ENCODE peak calls at places on chromosome 2, in ten cellular contexts. W is HCT116, X is adrenal gland, I is HepG2, U is K562, F is ovary, V is esophagus squamous epithelium, N is A549, K is thyroid gland, D is heart left ventricle. C is an unnamed sample.
A peak's percentile ranks its signal among the peaks of the same experiment; 100 is the strongest.

GRCh38 chr2:46241344-46241743 is 55.9 kb upstream of the EPAS1 start:
- DNase-seq in W (no peak), X (no peak), I (no peak), U (no peak), F (no peak), V (no peak), N (peak; percentile 35), K (no peak), D (no peak), C (no peak)

GRCh38 chr2:174312581-174313234 is 22.0 kb upstream of the SP9 start:
- DNase-seq in W (no peak), X (no peak), I (no peak), U (no peak), F (no peak), V (no peak), N (no peak), K (no peak), D (no peak), C (no peak)

GRCh38 chr2:47257837-47258436 is 102.8 kb upstream of the STPG4 start:
- DNase-seq in W (no peak), X (no peak), I (no peak), U (no peak), F (no peak), V (no peak), N (no peak), K (no peak), D (no peak), C (no peak)

GRCh38 chr2:40680547-40680946 is 228.7 kb upstream of the SLC8A1 start:
- DNase-seq in W (no peak), X (no peak), I (no peak), U (no peak), F (no peak), V (no peak), N (no peak), K (no peak), D (no peak), C (no peak)

GRCh38 chr2:217653240-217653639 is 349.6 kb downstream of the TNS1 start:
- DNase-seq in W (peak; percentile 46), X (peak; percentile 90), I (no peak), U (no peak), F (peak; percentile 67), V (no peak), N (peak; percentile 91), K (peak; percentile 90), D (no peak), C (no peak)

GRCh38 chr2:15048000-15048399 is 415.5 kb downstream of the LRATD1 start:
- DNase-seq in W (no peak), X (no peak), I (no peak), U (no peak), F (no peak), V (no peak), N (no peak), K (no peak), D (no peak), C (no peak)

GRCh38 chr2:8543412-8544167 is 138.3 kb upstream of the ID2 start:
- DNase-seq in W (no peak), X (peak; percentile 87), I (no peak), U (no peak), F (peak; percentile 37), V (peak; percentile 34), N (no peak), K (no peak), D (peak; percentile 81), C (peak; percentile 49)

GRCh38 chr2:11691071-11691660 is 21.2 kb upstream of the NTSR2 start:
- DNase-seq in W (no peak), X (no peak), I (no peak), U (no peak), F (no peak), V (no peak), N (no peak), K (no peak), D (no peak), C (no peak)

DNA sequence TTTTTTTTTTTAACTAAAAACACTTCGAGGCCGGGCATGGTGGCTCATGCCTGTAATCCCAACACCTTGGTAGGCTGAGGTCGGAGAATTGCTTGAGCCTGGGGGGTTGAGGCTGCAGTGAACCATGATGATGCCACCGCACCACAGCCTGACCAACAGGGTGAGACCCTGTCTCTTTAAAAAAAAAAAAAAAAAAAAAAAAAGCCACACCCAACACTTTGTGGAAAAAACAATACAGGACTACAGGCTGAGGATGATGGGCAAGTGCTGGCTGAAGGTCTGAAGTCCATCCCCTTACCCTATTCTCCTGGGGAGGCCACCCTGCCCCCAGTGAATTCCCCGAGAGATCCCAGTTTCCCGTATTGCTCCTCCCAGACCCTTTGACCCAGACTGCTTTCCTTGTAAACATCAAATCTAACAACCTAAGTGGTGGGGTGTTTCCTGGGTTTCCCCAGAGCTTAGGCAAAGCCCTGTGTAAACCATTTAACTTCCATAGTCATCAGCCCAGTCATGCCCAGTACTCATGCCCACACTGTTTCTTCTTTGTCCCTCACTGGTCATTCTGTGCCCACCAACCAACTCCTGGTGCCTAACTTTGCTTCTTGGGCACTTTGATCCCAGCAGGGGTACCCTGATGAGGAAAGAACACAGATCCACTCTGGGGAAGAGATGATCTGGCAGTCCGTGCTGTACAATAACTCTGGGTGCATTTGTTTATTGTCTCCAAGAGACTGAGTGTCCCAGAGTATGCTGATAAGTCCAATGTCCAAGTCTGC is 5.8 kb upstream of the TMEM37 start:
- DNase-seq in W (no peak), X (peak; percentile 35), I (peak; percentile 93), U (no peak), F (no peak), V (no peak), N (peak; percentile 71), K (no peak), D (no peak), C (no peak)
- TF ChIP-seq POLR2A in W (no peak), X (no peak), I (no peak), U (no peak), F (no peak), V (no peak), N (no peak), K (no peak), D (no peak), C (no peak)

GRCh38 chr2:33532146-33532545 is 55.7 kb downstream of the RASGRP3 start:
- DNase-seq in W (no peak), X (no peak), I (no peak), U (no peak), F (no peak), V (no peak), N (no peak), K (no peak), D (no peak), C (no peak)

GRCh38 chr2:33529771-33530481 is 53.5 kb downstream of the RASGRP3 start:
- DNase-seq in W (no peak), X (no peak), I (no peak), U (peak; percentile 20), F (no peak), V (no peak), N (peak; percentile 48), K (no peak), D (no peak), C (no peak)

GRCh38 chr2:33532966-33533365 is 56.5 kb downstream of the RASGRP3 start:
- DNase-seq in W (no peak), X (no peak), I (no peak), U (no peak), F (no peak), V (no peak), N (no peak), K (no peak), D (no peak), C (no peak)

GRCh38 chr2:33530614-33531344 is 54.3 kb downstream of the RASGRP3 start:
- DNase-seq in W (no peak), X (no peak), I (no peak), U (no peak), F (no peak), V (no peak), N (no peak), K (no peak), D (no peak), C (no peak)

GRCh38 chr2:33531345-33532059 is 55.1 kb downstream of the RASGRP3 start:
- DNase-seq in W (no peak), X (no peak), I (no peak), U (no peak), F (no peak), V (no peak), N (no peak), K (no peak), D (no peak), C (no peak)
- TF ChIP-seq POLR2A in W (no peak), X (no peak), I (no peak), U (no peak), F (no peak), V (no peak), N (no peak), K (no peak), D (no peak), C (no peak)

GRCh38 chr2:241270531-241270930 is 44.9 kb downstream of the HDLBP start:
- DNase-seq in W (no peak), X (peak; percentile 52), I (no peak), U (no peak), F (no peak), V (no peak), N (no peak), K (no peak), D (no peak), C (no peak)

GRCh38 chr2:241272722-241273551 is 42.5 kb downstream of the HDLBP start:
- DNase-seq in W (no peak), X (peak; percentile 73), I (no peak), U (peak; percentile 73), F (peak; percentile 82), V (no peak), N (peak; percentile 18), K (peak; percentile 48), D (peak; percentile 87), C (peak; percentile 74)

GRCh38 chr2:241272298-241272721 is 43.2 kb downstream of the HDLBP start:
- DNase-seq in W (no peak), X (peak; percentile 62), I (no peak), U (no peak), F (peak; percentile 55), V (no peak), N (peak; percentile 19), K (peak; percentile 47), D (peak; percentile 72), C (peak; percentile 47)

GRCh38 chr2:241273552-241273988 is 41.9 kb downstream of the HDLBP start:
- DNase-seq in W (no peak), X (peak; percentile 53), I (no peak), U (no peak), F (no peak), V (no peak), N (no peak), K (no peak), D (no peak), C (peak; percentile 17)

DNA sequence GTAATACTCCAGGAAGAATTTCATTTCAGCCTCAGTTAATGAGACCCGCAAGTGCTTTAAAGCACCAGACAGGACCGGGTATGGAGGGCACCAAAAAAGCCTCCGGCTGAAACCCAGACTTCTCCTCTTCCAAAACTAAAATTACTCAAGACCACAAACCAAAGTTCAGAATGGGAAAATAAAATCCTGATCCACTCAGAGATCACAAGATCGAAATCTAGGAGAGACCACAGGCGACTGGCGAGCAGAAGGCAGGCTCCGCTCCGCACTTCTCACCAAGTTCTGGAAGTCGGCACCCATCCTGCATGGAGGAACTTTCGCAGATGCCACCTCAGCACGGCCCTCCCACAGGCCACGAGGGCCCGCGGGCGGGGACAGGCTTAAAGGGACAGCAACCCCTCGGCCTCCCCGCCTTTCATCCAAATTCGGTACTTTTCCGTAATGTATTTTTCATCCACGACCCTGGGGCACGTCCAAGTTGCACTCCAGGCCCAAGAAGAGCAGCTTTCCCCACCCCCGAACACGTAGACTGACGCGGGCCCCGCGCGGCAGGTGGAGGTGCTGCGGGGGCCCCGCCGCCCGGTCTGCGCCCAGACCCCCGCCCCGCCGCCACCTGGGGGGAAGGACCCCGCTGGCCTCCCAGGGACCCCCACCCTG is 43.7 kb downstream of the HDLBP start:
- DNase-seq in W (peak; percentile 38), X (peak; percentile 95), I (peak; percentile 76), U (no peak), F (peak; percentile 81), V (peak; percentile 23), N (peak; percentile 77), K (peak; percentile 93), D (peak; percentile 91), C (peak; percentile 88)
- TF ChIP-seq POLR2A in W (no peak), X (no peak), I (peak; percentile 66), U (no peak), F (no peak), V (no peak), N (no peak), K (peak; percentile 72), D (no peak), C (no peak)

DNA sequence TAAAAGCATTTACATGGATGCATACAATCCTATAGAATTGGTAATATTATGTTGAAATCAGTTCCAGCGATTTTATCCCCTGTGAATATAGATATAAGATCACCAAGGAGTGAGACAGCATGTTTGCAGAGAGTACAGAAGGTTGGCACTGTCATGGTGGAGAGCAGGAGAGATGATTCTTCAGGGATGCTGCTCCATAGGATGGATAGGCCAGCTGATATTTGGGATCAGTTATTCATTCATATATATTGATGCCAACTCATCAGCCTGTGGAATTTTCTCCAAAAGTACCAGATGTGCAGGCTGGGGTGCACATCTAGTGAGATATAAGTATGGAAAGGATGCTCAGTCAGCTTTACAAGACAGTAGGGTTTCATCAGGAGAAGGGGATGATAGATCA is 139.9 kb downstream of the IKZF2 start:
- DNase-seq in W (no peak), X (no peak), I (no peak), U (no peak), F (no peak), V (no peak), N (no peak), K (no peak), D (no peak), C (no peak)
- TF ChIP-seq POLR2A in W (no peak), X (no peak), I (no peak), U (no peak), F (no peak), V (no peak), N (no peak), K (no peak), D (no peak), C (no peak)

C was measured in stomach.